ENCODE peak calls at places on chromosomes 4 and X, in nine cellular contexts. R is HCT116, S is transverse colon, E is K562, I is GM12891, V is stomach, O is upper lobe of left lung, F is GM23338, T is esophagus muscularis mucosa. C is an unnamed sample.

GRCh38 chr4:519203-519651 is 20.2 kb downstream of the PIGG start:
- DNase-seq in O (no peak), R (no peak), E (no peak), I (no peak), S (no peak), V (no peak), F (no peak), T (no peak), C (no peak)

GRCh38 chrX:68832101-68832416 is 3.2 kb downstream of the EFNB1 start:
- DNase-seq in S (peak), F (peak), T (no peak), I (peak), E (no peak), R (no peak), V (peak), O (peak), C (no peak)

GRCh38 chrX:29496636-29497180 is 718.7 kb upstream of the MAGEB2 start:
- DNase-seq in R (no peak), S (no peak), I (no peak), F (no peak), E (no peak), V (no peak), T (no peak), O (no peak), C (no peak)

GRCh38 chr4:86155766-86156165 is 204.1 kb downstream of the MAPK10 start:
- DNase-seq in O (no peak), R (no peak), T (no peak), V (no peak), E (no peak), S (no peak), F (no peak), I (no peak), C (no peak)

GRCh38 chr4:91963489-91963888 is 340.3 kb upstream of the GRID2 start:
- DNase-seq in S (no peak), I (no peak), F (no peak), T (no peak), E (no peak), V (no peak), R (no peak), O (no peak), C (no peak)

GRCh38 chr4:3489451-3489962 is 26.4 kb downstream of the DOK7 start:
- DNase-seq in E (no peak), T (no peak), R (no peak), S (no peak), F (peak), I (no peak), V (no peak), O (no peak), C (no peak)

GRCh38 chr4:94806376-94806775 is 48.6 kb downstream of the BMPR1B start:
- DNase-seq in I (no peak), T (no peak), R (no peak), F (no peak), O (no peak), E (no peak), S (no peak), V (no peak), C (no peak)

GRCh38 chrX:18983711-18984380 is at the start of gene PHKA2:
- DNase-seq in F (peak), I (no peak), E (peak), V (peak), T (no peak), R (no peak), S (peak), O (peak), C (no peak)

GRCh38 chr4:154958621-154959358 is 177.7 kb downstream of the RBM46 start:
- DNase-seq in I (no peak), R (no peak), V (peak), F (no peak), O (no peak), T (no peak), E (no peak), S (peak), C (no peak)

GRCh38 chr4:176273741-176274140 is 4.7 kb upstream of the ASB5 start:
- DNase-seq in F (no peak), S (no peak), R (no peak), I (no peak), E (no peak), T (peak), O (no peak), V (no peak), C (no peak)

GRCh38 chr4:84041426-84041825 is 457.7 kb downstream of the NKX6-1 start:
- DNase-seq in T (no peak), E (no peak), I (no peak), S (no peak), R (no peak), V (no peak), F (no peak), O (no peak), C (no peak)

GRCh38 chrX:1925053-1925481 is 310.2 kb downstream of the ASMT start:
- DNase-seq in F (peak), T (no peak), E (no peak), O (no peak), R (no peak), V (no peak), I (no peak), S (no peak), C (no peak)
- TF ChIP-seq POLR2AphosphoS5 in F (no peak), T (no peak), E (no peak), O (no peak), R (no peak), V (no peak), I (no peak), S (no peak), C (no peak)

DNA sequence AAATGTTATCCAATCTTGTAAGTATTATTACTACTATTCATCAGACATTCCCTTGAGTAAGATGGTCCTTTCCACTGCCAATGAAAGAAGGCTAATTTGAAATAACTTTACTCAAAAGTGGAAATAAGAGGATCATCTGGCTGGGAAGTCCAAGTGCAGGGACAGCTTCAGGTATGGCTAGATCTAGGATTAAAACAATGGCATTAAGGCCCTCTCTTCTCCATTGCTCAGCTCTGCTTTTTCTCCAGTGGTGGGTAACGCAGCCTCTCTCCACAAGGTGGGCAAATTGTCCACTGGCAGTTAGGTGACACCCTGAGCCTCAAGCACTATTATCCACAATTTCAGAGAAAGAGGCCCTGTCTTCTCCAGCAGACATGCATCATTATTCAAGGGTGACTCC is 66.7 kb upstream of the PGM2 start:
- DNase-seq in I (no peak), O (no peak), S (no peak), R (no peak), V (no peak), T (no peak), F (no peak), E (no peak), C (no peak)
- TF ChIP-seq POLR2AphosphoS5 in I (no peak), O (no peak), S (no peak), R (no peak), V (no peak), T (no peak), F (no peak), E (no peak), C (no peak)

GRCh38 chr4:72770708-72771107 is 201.7 kb upstream of the ADAMTS3 start:
- DNase-seq in V (no peak), O (no peak), I (no peak), R (no peak), E (no peak), T (no peak), S (no peak), F (no peak), C (no peak)
- TF ChIP-seq POLR2AphosphoS5 in V (no peak), O (no peak), I (no peak), R (no peak), E (no peak), T (no peak), S (no peak), F (no peak), C (no peak)

DNA sequence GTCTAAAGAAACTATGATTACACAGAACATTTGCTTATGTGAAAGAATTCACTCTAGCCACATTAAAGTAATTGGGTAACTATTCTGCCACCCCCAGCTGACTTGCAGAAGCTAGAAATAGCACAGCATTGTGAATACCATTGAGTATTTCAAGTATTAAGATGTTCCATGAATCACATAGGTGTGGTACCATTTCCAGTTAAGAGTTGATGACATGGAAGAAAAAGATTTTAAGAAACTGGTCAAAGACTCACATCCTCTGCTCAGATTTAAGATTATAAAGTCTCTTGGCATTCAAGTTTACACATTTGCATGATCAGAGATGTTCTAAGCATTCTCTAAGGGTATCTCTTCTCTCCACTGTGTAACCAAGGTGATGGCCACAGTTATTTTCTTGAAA is 287.5 kb downstream of the CAMK2D start:
- DNase-seq in E (no peak), V (no peak), I (no peak), S (no peak), F (no peak), O (no peak), T (no peak), R (peak), C (no peak)
- TF ChIP-seq POLR2AphosphoS5 in E (no peak), V (no peak), I (no peak), S (no peak), F (no peak), O (no peak), T (peak), R (peak), C (no peak)

DNA sequence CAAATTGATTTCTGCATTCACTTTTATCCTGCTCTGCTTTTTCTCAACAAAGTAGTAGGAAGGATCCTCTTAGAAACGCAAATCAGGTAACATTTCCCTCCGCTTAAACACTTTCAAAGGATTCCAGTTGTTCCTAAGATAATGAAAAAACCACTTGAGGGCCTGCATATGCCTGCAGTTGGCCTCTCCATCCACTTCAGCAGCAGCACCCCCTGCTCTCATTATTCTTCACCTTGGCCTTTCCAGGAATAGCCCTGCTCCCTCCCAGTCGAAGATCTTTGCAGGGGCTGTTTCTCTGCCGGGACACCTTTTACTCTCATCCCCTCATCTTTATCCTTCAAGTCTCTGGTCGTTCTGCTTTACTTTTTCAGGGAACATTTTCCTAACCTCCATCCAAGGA is 314.0 kb downstream of the INPP4B start:
- DNase-seq in R (no peak), I (no peak), F (peak), O (no peak), S (no peak), V (no peak), T (no peak), E (no peak), C (no peak)
- TF ChIP-seq POLR2AphosphoS5 in R (no peak), I (no peak), F (no peak), O (no peak), S (no peak), V (no peak), T (no peak), E (no peak), C (no peak)

GRCh38 chr4:89737888-89738287 is 99.1 kb downstream of the SNCA start:
- DNase-seq in I (no peak), O (no peak), F (no peak), V (no peak), E (no peak), T (no peak), R (no peak), S (no peak), C (no peak)
- TF ChIP-seq POLR2AphosphoS5 in I (no peak), O (no peak), F (no peak), V (no peak), E (no peak), T (no peak), R (no peak), S (no peak), C (no peak)

DNA sequence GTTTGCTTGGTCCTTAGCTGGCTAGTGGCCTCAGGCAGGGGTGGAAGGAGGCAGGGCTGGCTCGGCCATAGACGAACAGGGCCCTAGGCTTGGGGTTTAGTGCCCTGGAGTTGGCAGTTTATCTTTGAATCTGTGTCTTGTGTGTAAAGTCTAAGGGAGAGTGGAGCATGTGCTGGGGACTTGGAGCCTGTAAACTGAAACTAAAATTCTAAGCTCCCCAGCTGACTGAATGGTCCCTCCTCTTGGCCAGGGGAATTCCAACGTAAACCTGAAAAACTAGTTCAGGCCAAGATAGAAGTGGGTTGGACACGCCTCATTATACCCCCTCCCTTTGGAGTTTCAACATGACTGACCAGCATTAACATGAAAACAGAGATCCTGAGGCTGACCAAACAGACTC is 46.1 kb upstream of the GPR78 start:
- DNase-seq in F (peak), I (no peak), S (peak), T (no peak), E (no peak), V (peak), O (peak), R (peak), C (no peak)
- TF ChIP-seq POLR2AphosphoS5 in F (no peak), I (no peak), S (no peak), T (no peak), E (no peak), V (no peak), O (peak), R (peak), C (no peak)